ENCODE peak calls at places on chromosomes 11 and 22, in seven cellular contexts. One of them, this sample, is unnamed.

GRCh38 chr22:47367107-47367690 is 604.7 kb downstream of the TBC1D22A start:
- DNase-seq in H7: no peak
- DNase-seq in naive thymus-derived CD4-positive, alpha-beta T cell: no peak
- DNase-seq in stimulated activated CD4-positive, alpha-beta T cell treated with anti-CD3 and anti-CD28 coated beads, Interleukin-2, amount 100 ng/mL, for 48 hours: no peak
- DNase-seq in PC-3: no peak
- DNase-seq in activated CD4-positive, alpha-beta T cell treated with anti-CD3 and anti-CD28 coated beads for 24 hours: no peak
- DNase-seq in NCI-H146: no peak
- DNase-seq in this sample: no peak

GRCh38 chr11:118212781-118213565 is 11.8 kb downstream of the JAML start:
- DNase-seq in stimulated activated CD4-positive, alpha-beta T cell treated with anti-CD3 and anti-CD28 coated beads, Interleukin-2, amount 100 ng/mL, for 48 hours: no peak
- DNase-seq in H7: no peak
- DNase-seq in PC-3: no peak
- DNase-seq in activated CD4-positive, alpha-beta T cell treated with anti-CD3 and anti-CD28 coated beads for 24 hours: no peak
- DNase-seq in NCI-H146: peak; percentile 4
- DNase-seq in naive thymus-derived CD4-positive, alpha-beta T cell: no peak
- DNase-seq in this sample: no peak

GRCh38 chr11:77046060-77046501 is 11.9 kb downstream of the B3GNT6 start:
- DNase-seq in stimulated activated CD4-positive, alpha-beta T cell treated with anti-CD3 and anti-CD28 coated beads, Interleukin-2, amount 100 ng/mL, for 48 hours: peak; percentile 51
- DNase-seq in naive thymus-derived CD4-positive, alpha-beta T cell: peak; percentile 66
- DNase-seq in NCI-H146: peak; percentile 31
- DNase-seq in H7: peak; percentile 96
- DNase-seq in activated CD4-positive, alpha-beta T cell treated with anti-CD3 and anti-CD28 coated beads for 24 hours: peak; percentile 47
- DNase-seq in PC-3: peak; percentile 81
- DNase-seq in this sample: no peak

GRCh38 chr11:85076535-85077330 is 550.4 kb downstream of the DLG2 start:
- DNase-seq in activated CD4-positive, alpha-beta T cell treated with anti-CD3 and anti-CD28 coated beads for 24 hours: no peak
- DNase-seq in PC-3: peak; percentile 91
- DNase-seq in stimulated activated CD4-positive, alpha-beta T cell treated with anti-CD3 and anti-CD28 coated beads, Interleukin-2, amount 100 ng/mL, for 48 hours: no peak
- DNase-seq in naive thymus-derived CD4-positive, alpha-beta T cell: no peak
- DNase-seq in H7: no peak
- DNase-seq in NCI-H146: no peak
- DNase-seq in this sample: no peak

GRCh38 chr11:69791266-69791665 is 16.1 kb upstream of the FGF4 start:
- DNase-seq in H7: no peak
- DNase-seq in naive thymus-derived CD4-positive, alpha-beta T cell: no peak
- DNase-seq in NCI-H146: no peak
- DNase-seq in activated CD4-positive, alpha-beta T cell treated with anti-CD3 and anti-CD28 coated beads for 24 hours: no peak
- DNase-seq in stimulated activated CD4-positive, alpha-beta T cell treated with anti-CD3 and anti-CD28 coated beads, Interleukin-2, amount 100 ng/mL, for 48 hours: no peak
- DNase-seq in PC-3: peak; percentile 89
- DNase-seq in this sample: no peak

GRCh38 chr11:91041626-91042025 is 818.8 kb upstream of the CHORDC1 start:
- DNase-seq in stimulated activated CD4-positive, alpha-beta T cell treated with anti-CD3 and anti-CD28 coated beads, Interleukin-2, amount 100 ng/mL, for 48 hours: no peak
- DNase-seq in activated CD4-positive, alpha-beta T cell treated with anti-CD3 and anti-CD28 coated beads for 24 hours: no peak
- DNase-seq in naive thymus-derived CD4-positive, alpha-beta T cell: no peak
- DNase-seq in PC-3: peak; percentile 34
- DNase-seq in H7: no peak
- DNase-seq in NCI-H146: no peak
- DNase-seq in this sample: no peak

GRCh38 chr11:439315-440064 is 2.3 kb downstream of the ANO9 start:
- DNase-seq in H7: no peak
- DNase-seq in NCI-H146: no peak
- DNase-seq in naive thymus-derived CD4-positive, alpha-beta T cell: no peak
- DNase-seq in stimulated activated CD4-positive, alpha-beta T cell treated with anti-CD3 and anti-CD28 coated beads, Interleukin-2, amount 100 ng/mL, for 48 hours: no peak
- DNase-seq in PC-3: no peak
- DNase-seq in activated CD4-positive, alpha-beta T cell treated with anti-CD3 and anti-CD28 coated beads for 24 hours: no peak
- DNase-seq in this sample: no peak

GRCh38 chr22:37777122-37777687 is 30.5 kb upstream of the GCAT start:
- DNase-seq in activated CD4-positive, alpha-beta T cell treated with anti-CD3 and anti-CD28 coated beads for 24 hours: no peak
- DNase-seq in stimulated activated CD4-positive, alpha-beta T cell treated with anti-CD3 and anti-CD28 coated beads, Interleukin-2, amount 100 ng/mL, for 48 hours: no peak
- DNase-seq in H7: no peak
- DNase-seq in naive thymus-derived CD4-positive, alpha-beta T cell: no peak
- DNase-seq in NCI-H146: peak; percentile 29
- DNase-seq in PC-3: peak; percentile 96
- DNase-seq in this sample: peak; percentile 48

GRCh38 chr11:121212696-121213567 is 79.6 kb upstream of the SC5D start:
- DNase-seq in naive thymus-derived CD4-positive, alpha-beta T cell: no peak
- DNase-seq in stimulated activated CD4-positive, alpha-beta T cell treated with anti-CD3 and anti-CD28 coated beads, Interleukin-2, amount 100 ng/mL, for 48 hours: no peak
- DNase-seq in activated CD4-positive, alpha-beta T cell treated with anti-CD3 and anti-CD28 coated beads for 24 hours: no peak
- DNase-seq in H7: no peak
- DNase-seq in PC-3: no peak
- DNase-seq in NCI-H146: no peak
- DNase-seq in this sample: no peak